ENCODE peak calls at places on chromosomes 2 and 18, in five cellular contexts. L is HCT116, J is HepG2, C is A549, G is GM23338. H is an unnamed sample.

GRCh38 chr2:8614646-8615045 is 67.2 kb upstream of the ID2 start:
- DNase-seq in L (no peak), J (no peak), C (no peak), G (no peak), H (no peak)

GRCh38 chr2:64133828-64134227 is 10.4 kb downstream of the PELI1 start:
- DNase-seq in L (no peak), J (no peak), C (no peak), G (no peak), H (no peak)

GRCh38 chr2:38810488-38810887 is 32.5 kb downstream of the GEMIN6 start:
- DNase-seq in L (no peak), J (no peak), C (no peak), G (no peak), H (no peak)

GRCh38 chr18:62715829-62716678 is 713 bp downstream of the PHLPP1 start:
- DNase-seq in L (peak), J (no peak), C (peak), G (peak), H (no peak)

GRCh38 chr2:1891147-1891546 is 146.8 kb upstream of the PXDN start:
- DNase-seq in L (no peak), J (no peak), C (no peak), G (no peak), H (no peak)

GRCh38 chr18:67139899-67140298 is 376.6 kb downstream of the DSEL start:
- DNase-seq in L (no peak), J (no peak), C (no peak), G (no peak), H (no peak)

GRCh38 chr2:120783371-120783791 is 47.7 kb downstream of the GLI2 start:
- DNase-seq in L (peak), J (no peak), C (no peak), G (peak), H (no peak)

GRCh38 chr2:151051584-151052220 is 210.0 kb downstream of the RBM43 start:
- DNase-seq in L (peak), J (peak), C (peak), G (peak), H (peak)

GRCh38 chr2:164257794-164258193 is 363.5 kb downstream of the GRB14 start:
- DNase-seq in L (no peak), J (no peak), C (no peak), G (no peak), H (no peak)

GRCh38 chr2:151808258-151809072 is 19.8 kb downstream of the ARL5A start:
- DNase-seq in L (no peak), J (peak), C (peak), G (peak), H (no peak)

GRCh38 chr18:12299862-12300261 is 8.2 kb upstream of the TUBB6 start:
- DNase-seq in L (no peak), J (no peak), C (no peak), G (no peak), H (no peak)

GRCh38 chr2:16281451-16282330 is 341.3 kb downstream of the MYCN start:
- DNase-seq in L (peak), J (peak), C (peak), G (peak), H (no peak)

GRCh38 chr18:2901405-2901989 is 54.7 kb downstream of the EMILIN2 start:
- DNase-seq in L (no peak), J (no peak), C (no peak), G (no peak), H (no peak)

GRCh38 chr2:110674620-110675555 is 3.0 kb downstream of the BUB1 start:
- DNase-seq in L (no peak), J (no peak), C (peak), G (peak), H (peak)

GRCh38 chr2:24922556-24922955 is 2.5 kb upstream of the ADCY3 start:
- DNase-seq in L (no peak), J (no peak), C (no peak), G (no peak), H (no peak)

GRCh38 chr2:182496596-182496995 is 69.8 kb upstream of the PDE1A start:
- DNase-seq in L (no peak), J (peak), C (no peak), G (peak), H (no peak)

GRCh38 chr2:217325810-217326209 is 465.9 kb upstream of the TNP1 start:
- DNase-seq in L (no peak), J (no peak), C (peak), G (no peak), H (no peak)

GRCh38 chr2:147711031-147711430 is 133.8 kb upstream of the ACVR2A start:
- DNase-seq in L (no peak), J (no peak), C (no peak), G (no peak), H (no peak)

GRCh38 chr18:21538230-21538629 is 62.3 kb downstream of the ESCO1 start:
- DNase-seq in L (no peak), J (no peak), C (no peak), G (no peak), H (no peak)

GRCh38 chr2:78592547-78592946 is 433.0 kb upstream of the REG3G start:
- DNase-seq in L (no peak), J (no peak), C (no peak), G (peak), H (no peak)

GRCh38 chr2:224331698-224332097 is 70.2 kb downstream of the FAM124B start:
- DNase-seq in L (no peak), J (no peak), C (no peak), G (no peak), H (no peak)

GRCh38 chr2:168357799-168358504 is 98.1 kb upstream of the CERS6 start:
- DNase-seq in L (no peak), J (no peak), C (no peak), G (no peak), H (no peak)

GRCh38 chr2:94923196-94923595 is 52.0 kb downstream of the TEKT4 start:
- DNase-seq in L (no peak), J (no peak), C (no peak), G (no peak), H (no peak)

GRCh38 chr18:21632393-21632792 is 20.3 kb downstream of the SNRPD1 start:
- DNase-seq in L (no peak), J (no peak), C (no peak), G (no peak), H (no peak)

GRCh38 chr2:234444888-234445287 is 52.0 kb downstream of the ARL4C start:
- DNase-seq in L (no peak), J (no peak), C (no peak), G (no peak), H (no peak)

GRCh38 chr2:157179706-157180105 is 77.8 kb upstream of the GALNT5 start:
- DNase-seq in L (no peak), J (no peak), C (no peak), G (no peak), H (no peak)

GRCh38 chr2:238848941-238849853 is 1.3 kb downstream of the TWIST2 start:
- DNase-seq in L (no peak), J (no peak), C (no peak), G (peak), H (no peak)

GRCh38 chr2:239927424-239927981 is 97.6 kb downstream of the NDUFA10 start:
- DNase-seq in L (peak), J (peak), C (peak), G (no peak), H (peak)

GRCh38 chr2:213816583-213816982 is 532.3 kb downstream of the SPAG16 start:
- DNase-seq in L (no peak), J (no peak), C (no peak), G (no peak), H (no peak)

GRCh38 chr2:221289389-221289788 is 282.7 kb downstream of the EPHA4 start:
- DNase-seq in L (no peak), J (no peak), C (no peak), G (no peak), H (no peak)

GRCh38 chr2:238376884-238377391 is 49.8 kb upstream of the ASB1 start:
- DNase-seq in L (no peak), J (no peak), C (no peak), G (no peak), H (no peak)

GRCh38 chr18:62318613-62319012 is 6.5 kb upstream of the TNFRSF11A start:
- DNase-seq in L (no peak), J (no peak), C (no peak), G (no peak), H (no peak)

GRCh38 chr2:152761171-152761570 is 42.8 kb downstream of the ARL6IP6 start:
- DNase-seq in L (no peak), J (no peak), C (no peak), G (no peak), H (no peak)

GRCh38 chr2:210035679-210036078 is 33.2 kb downstream of the RPE start:
- DNase-seq in L (no peak), J (no peak), C (no peak), G (no peak), H (no peak)

GRCh38 chr2:200275281-200276103 is 31.0 kb upstream of the SPATS2L start:
- DNase-seq in L (no peak), J (no peak), C (no peak), G (no peak), H (no peak)

GRCh38 chr2:234451852-234452625 is 44.8 kb downstream of the ARL4C start:
- DNase-seq in L (no peak), J (no peak), C (peak), G (no peak), H (no peak)

GRCh38 chr18:22040527-22040926 is 128.9 kb upstream of the GATA6 start:
- DNase-seq in L (no peak), J (no peak), C (no peak), G (no peak), H (no peak)

GRCh38 chr2:66082576-66082975 is 352.3 kb upstream of the MEIS1 start:
- DNase-seq in L (no peak), J (no peak), C (no peak), G (no peak), H (no peak)

GRCh38 chr2:134253804-134254203 is at the start of gene MGAT5:
- DNase-seq in L (no peak), J (no peak), C (no peak), G (no peak), H (no peak)

DNA sequence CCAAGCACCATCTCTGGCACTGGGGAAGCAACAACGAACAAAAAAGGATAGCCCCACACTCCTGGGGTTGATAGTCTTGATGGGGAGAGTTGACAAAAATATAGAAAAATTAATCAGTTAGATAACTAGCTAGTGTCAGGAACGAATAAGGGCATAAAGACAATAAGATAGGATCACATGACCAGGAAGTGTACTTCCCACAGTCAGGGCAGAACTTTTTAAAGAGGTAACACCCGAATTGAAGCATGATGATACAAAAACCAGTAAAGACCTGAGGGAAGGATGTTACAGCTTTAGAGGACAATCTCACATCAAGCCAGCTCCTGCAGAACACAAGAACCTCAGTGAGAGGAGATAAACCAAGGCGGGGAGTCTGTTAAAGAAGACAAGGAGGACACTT is 295.4 kb upstream of the CRIM1 start:
- DNase-seq in L (no peak), J (no peak), C (no peak), G (no peak), H (no peak)
- TF ChIP-seq REST in L (no peak), J (no peak), C (no peak), G (no peak), H (no peak)

GRCh38 chr2:19607400-19607799 is 249.0 kb upstream of the OSR1 start:
- DNase-seq in L (no peak), J (no peak), C (peak), G (no peak), H (no peak)

GRCh38 chr2:19614066-19614465 is 255.6 kb upstream of the OSR1 start:
- DNase-seq in L (no peak), J (no peak), C (no peak), G (no peak), H (no peak)

GRCh38 chr2:19607931-19608762 is 249.7 kb upstream of the OSR1 start:
- DNase-seq in L (no peak), J (no peak), C (peak), G (no peak), H (no peak)

GRCh38 chr2:19609266-19609665 is 250.8 kb upstream of the OSR1 start:
- DNase-seq in L (no peak), J (peak), C (no peak), G (no peak), H (no peak)

GRCh38 chr2:19611491-19612332 is 253.3 kb upstream of the OSR1 start:
- DNase-seq in L (peak), J (peak), C (peak), G (no peak), H (no peak)
- TF ChIP-seq REST in L (no peak), J (no peak), C (no peak), G (no peak), H (no peak)

GRCh38 chr2:231455890-231456289 is 8.4 kb downstream of the NCL start:
- DNase-seq in L (no peak), J (no peak), C (no peak), G (no peak), H (no peak)

GRCh38 chr2:231450548-231450989 is 13.7 kb downstream of the NCL start:
- DNase-seq in L (no peak), J (no peak), C (no peak), G (no peak), H (no peak)

GRCh38 chr2:231454361-231454791 is 9.9 kb downstream of the NCL start:
- DNase-seq in L (no peak), J (no peak), C (no peak), G (no peak), H (no peak)

GRCh38 chr2:231455222-231455621 is 9.1 kb downstream of the NCL start:
- DNase-seq in L (no peak), J (no peak), C (no peak), G (no peak), H (no peak)

GRCh38 chr2:231452799-231453508 is 11.3 kb downstream of the NCL start:
- DNase-seq in L (no peak), J (peak), C (peak), G (peak), H (no peak)
- TF ChIP-seq REST in L (no peak), J (no peak), C (no peak), G (no peak), H (no peak)

GRCh38 chr2:229221641-229222040 is 49.4 kb downstream of the PID1 start:
- DNase-seq in L (no peak), J (no peak), C (no peak), G (no peak), H (no peak)

GRCh38 chr2:229230911-229231310 is 40.2 kb downstream of the PID1 start:
- DNase-seq in L (no peak), J (no peak), C (no peak), G (no peak), H (no peak)

GRCh38 chr2:229223107-229223506 is 48.0 kb downstream of the PID1 start:
- DNase-seq in L (no peak), J (no peak), C (no peak), G (no peak), H (no peak)

GRCh38 chr2:229230215-229230614 is 40.9 kb downstream of the PID1 start:
- DNase-seq in L (no peak), J (no peak), C (no peak), G (no peak), H (no peak)

DNA sequence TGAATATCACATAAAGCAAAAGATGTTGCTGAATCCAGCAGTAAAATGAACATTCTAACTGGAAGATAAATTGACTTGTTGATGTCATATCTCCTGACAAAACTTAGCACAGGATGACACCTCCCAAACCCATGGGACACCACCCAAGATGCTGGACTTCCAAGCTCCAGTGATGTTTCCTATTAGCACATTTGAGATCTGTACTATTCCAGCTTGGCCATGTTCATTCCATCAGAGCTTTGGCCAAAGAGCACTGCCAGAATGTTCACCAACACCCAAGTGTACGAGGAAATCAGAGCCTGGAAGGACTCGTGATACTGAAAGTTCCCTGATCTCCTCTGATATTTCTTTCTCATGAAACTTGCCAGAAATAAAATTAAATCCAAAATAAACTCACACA is 44.7 kb downstream of the PID1 start:
- DNase-seq in L (no peak), J (no peak), C (no peak), G (no peak), H (no peak)
- TF ChIP-seq REST in L (no peak), J (no peak), C (no peak), G (no peak), H (no peak)

DNA sequence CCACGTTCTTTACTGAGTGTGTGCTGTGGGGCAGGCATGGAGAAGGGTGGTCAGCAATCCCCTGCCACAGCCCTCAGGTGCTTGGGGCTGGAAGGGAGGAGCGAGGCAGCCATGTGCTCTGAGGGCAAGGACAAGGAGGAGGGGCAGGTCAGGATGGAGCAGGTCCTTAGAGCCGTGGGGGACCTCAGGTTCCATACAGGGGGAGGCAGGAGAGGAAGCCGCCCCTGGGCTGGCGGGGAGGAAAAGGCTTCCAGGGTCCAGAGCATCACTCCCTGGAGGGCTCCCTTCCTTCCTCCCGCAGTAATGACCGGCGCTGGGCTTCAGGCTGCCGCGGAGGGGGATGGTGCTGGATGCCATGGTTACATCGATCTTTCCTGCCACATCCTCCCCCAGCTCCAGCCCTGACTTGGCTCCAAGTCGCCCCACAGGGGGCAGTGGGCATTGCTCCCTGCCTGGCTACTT is 6.6 kb downstream of the GAREM2 start:
- DNase-seq in L (no peak), J (no peak), C (no peak), G (peak), H (no peak)
- TF ChIP-seq REST in L (no peak), J (no peak), C (no peak), G (no peak), H (no peak)

DNA sequence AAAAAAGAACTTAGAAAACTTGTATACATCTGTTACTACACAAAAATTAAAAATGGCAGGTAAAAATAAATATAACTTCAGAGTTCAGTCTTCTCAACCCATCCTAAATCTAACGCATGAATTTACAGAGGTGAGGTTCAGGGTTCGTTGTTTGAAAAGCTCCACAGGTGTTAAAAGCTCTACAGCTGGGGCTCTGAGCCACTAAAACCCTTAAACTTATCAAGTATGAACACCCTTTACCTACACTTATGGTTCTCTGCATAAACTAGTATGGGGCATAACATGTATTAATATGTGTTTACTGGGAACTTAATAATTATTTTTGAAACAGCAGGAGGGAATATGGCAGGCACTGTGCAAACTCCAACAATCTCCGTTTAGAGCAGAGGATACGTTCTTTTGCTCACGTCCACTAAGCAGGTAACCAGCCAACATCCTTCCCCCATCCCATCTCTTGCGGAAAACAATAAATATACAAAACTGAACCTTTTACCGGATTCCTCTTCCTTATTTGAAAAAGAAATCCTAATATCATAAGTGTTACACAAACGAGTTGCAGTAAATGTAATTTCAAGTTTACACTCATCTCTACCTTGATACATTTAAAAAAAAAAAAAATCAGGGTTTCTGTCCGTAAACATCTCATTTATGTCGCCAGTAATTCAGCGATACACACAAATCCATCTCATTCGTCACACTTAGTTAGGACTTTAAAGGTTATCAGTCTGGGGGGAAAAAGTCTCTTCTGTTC is 1.3 kb downstream of the PIAS2 start:
- DNase-seq in L (no peak), J (no peak), C (no peak), G (no peak), H (no peak)
- TF ChIP-seq REST in L (no peak), J (no peak), C (no peak), G (no peak), H (no peak)

DNA sequence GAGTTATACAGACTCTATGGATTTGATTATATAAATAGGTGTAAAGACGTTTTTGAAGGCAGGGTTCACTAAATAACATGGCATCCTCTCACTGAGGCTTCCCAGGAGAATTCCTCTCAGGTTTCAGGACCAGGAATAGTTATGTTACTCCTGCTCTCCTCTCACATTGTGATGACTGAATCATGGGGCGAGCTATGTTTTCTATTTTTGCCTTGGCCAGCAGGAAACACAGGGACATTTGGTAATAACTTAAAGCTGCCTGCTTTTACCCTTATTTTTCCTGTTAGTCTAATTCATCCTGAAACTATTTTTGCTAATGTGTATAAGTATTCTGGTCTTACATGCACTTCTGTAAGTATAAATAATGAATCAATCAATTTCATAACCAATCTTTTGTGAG is 115.3 kb upstream of the ITGB6 start:
- DNase-seq in L (no peak), J (no peak), C (no peak), G (no peak), H (no peak)
- TF ChIP-seq REST in L (no peak), J (no peak), C (no peak), G (no peak), H (no peak)

H was measured in Panc1.